ENCODE peak calls at places on chromosomes 12 and 14, in six cellular contexts. Z, L, I, O, Y and V are unnamed samples.

GRCh38 chr12:75981247-75981646 is 50.3 kb downstream of the PHLDA1 start:
- DNase-seq in Z (no peak), L (no peak), I (no peak), O (no peak), Y (no peak), V (no peak)

GRCh38 chr14:60095781-60096450 is 4.2 kb downstream of the PCNX4 start:
- DNase-seq in Z (no peak), L (no peak), I (no peak), O (peak), Y (no peak), V (no peak)

GRCh38 chr12:2999265-2999841 is 40.2 kb downstream of the TEAD4 start:
- DNase-seq in Z (no peak), L (peak), I (no peak), O (no peak), Y (peak), V (no peak)

GRCh38 chr12:24803406-24804245 is 145.3 kb downstream of the BCAT1 start:
- DNase-seq in Z (no peak), L (no peak), I (no peak), O (no peak), Y (no peak), V (no peak)

GRCh38 chr14:100239200-100239839 is 376 bp downstream of the YY1 start:
- DNase-seq in Z (peak), L (peak), I (no peak), O (no peak), Y (no peak), V (no peak)

GRCh38 chr14:22386924-22387775 is 201.9 kb downstream of the DAD1 start:
- DNase-seq in Z (peak), L (peak), I (peak), O (peak), Y (peak), V (peak)

GRCh38 chr14:27730204-27730603 is 1036.4 kb upstream of the FOXG1 start:
- DNase-seq in Z (no peak), L (no peak), I (no peak), O (no peak), Y (no peak), V (no peak)

GRCh38 chr14:68089146-68089715 is 269.7 kb downstream of the RAD51B start:
- DNase-seq in Z (no peak), L (no peak), I (peak), O (no peak), Y (no peak), V (no peak)

GRCh38 chr12:20476551-20476950 is 108.2 kb downstream of the PDE3A start:
- DNase-seq in Z (no peak), L (no peak), I (no peak), O (no peak), Y (no peak), V (no peak)

GRCh38 chr12:52455818-52456217 is 3.9 kb upstream of the KRT6B start:
- DNase-seq in Z (no peak), L (no peak), I (no peak), O (no peak), Y (no peak), V (no peak)

GRCh38 chr14:52926994-52927393 is 23.9 kb downstream of the FERMT2 start:
- DNase-seq in Z (no peak), L (no peak), I (no peak), O (no peak), Y (no peak), V (no peak)

GRCh38 chr14:82855912-82856381 is 1322.3 kb upstream of the SEL1L start:
- DNase-seq in Z (no peak), L (no peak), I (no peak), O (peak), Y (no peak), V (no peak)

GRCh38 chr12:59403259-59403932 is 192.4 kb upstream of the SLC16A7 start:
- DNase-seq in Z (peak), L (no peak), I (peak), O (peak), Y (peak), V (peak)

GRCh38 chr14:53808042-53808441 is 148.6 kb downstream of the BMP4 start:
- DNase-seq in Z (no peak), L (no peak), I (no peak), O (no peak), Y (no peak), V (no peak)

GRCh38 chr12:89769483-89769818 is 60.8 kb upstream of the ATP2B1 start:
- DNase-seq in Z (no peak), L (no peak), I (no peak), O (no peak), Y (no peak), V (no peak)
- H3K27ac ChIP-seq in Z (no peak), L (no peak), I (no peak), O (no peak), Y (no peak), V (no peak)

DNA sequence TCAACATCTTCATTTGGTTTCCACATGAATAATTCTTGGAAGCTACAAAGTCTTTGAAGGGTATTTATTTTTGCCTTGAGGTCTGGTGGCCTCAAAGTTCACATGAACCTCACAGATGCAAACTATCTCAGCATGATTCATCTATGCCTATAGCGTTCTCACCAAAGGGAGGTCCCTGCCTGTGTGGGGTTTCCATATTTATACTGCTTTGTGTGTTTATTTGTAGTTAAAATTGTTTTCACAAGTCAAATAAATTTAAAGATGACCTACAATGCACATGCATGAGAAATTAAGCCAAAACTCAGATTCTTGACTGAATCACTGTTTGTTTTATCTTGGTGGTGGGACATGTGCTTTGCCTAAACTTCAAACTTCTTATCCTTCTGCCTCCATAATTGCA is 176.7 kb downstream of the PPM1H start:
- DNase-seq in Z (no peak), L (no peak), I (no peak), O (no peak), Y (no peak), V (no peak)
- H3K27ac ChIP-seq in Z (no peak), L (no peak), I (no peak), O (no peak), Y (no peak), V (no peak)

GRCh38 chr12:65662590-65662989 is 161.7 kb upstream of the HMGA2 start:
- DNase-seq in Z (no peak), L (no peak), I (no peak), O (no peak), Y (no peak), V (no peak)

GRCh38 chr12:65664715-65665250 is 159.5 kb upstream of the HMGA2 start:
- DNase-seq in Z (no peak), L (no peak), I (no peak), O (no peak), Y (no peak), V (no peak)

GRCh38 chr12:65663648-65664047 is 160.6 kb upstream of the HMGA2 start:
- DNase-seq in Z (no peak), L (no peak), I (no peak), O (no peak), Y (no peak), V (no peak)

GRCh38 chr12:65665817-65666216 is 158.5 kb upstream of the HMGA2 start:
- DNase-seq in Z (no peak), L (no peak), I (no peak), O (no peak), Y (no peak), V (no peak)

GRCh38 chr12:65663097-65663496 is 161.2 kb upstream of the HMGA2 start:
- DNase-seq in Z (no peak), L (no peak), I (no peak), O (no peak), Y (no peak), V (no peak)
- H3K27ac ChIP-seq in Z (no peak), L (no peak), I (no peak), O (no peak), Y (no peak), V (no peak)

DNA sequence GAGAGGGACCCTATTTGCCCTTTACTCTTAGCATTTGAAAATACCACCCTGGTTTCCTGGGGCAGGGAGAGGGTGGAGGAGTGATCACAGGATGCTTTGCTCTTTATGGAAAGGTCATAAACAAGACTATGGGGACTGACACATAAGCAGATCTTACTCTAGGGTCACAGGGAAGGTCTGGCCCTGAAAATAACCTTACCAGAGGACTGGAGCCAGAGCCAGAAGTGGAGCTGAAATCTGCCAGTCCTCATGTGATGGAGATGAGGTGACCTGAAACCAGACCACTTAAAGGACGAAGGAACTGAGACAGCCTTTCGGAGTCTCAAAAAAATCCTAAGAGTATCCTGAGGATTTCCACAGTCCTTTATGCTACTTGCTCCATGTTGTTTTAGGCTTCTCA is 12.4 kb downstream of the PFKM start:
- DNase-seq in Z (no peak), L (peak), I (no peak), O (no peak), Y (no peak), V (no peak)
- H3K27ac ChIP-seq in Z (no peak), L (peak), I (no peak), O (no peak), Y (no peak), V (no peak)

GRCh38 chr14:58276208-58276607 is 22.1 kb upstream of the ARID4A start:
- DNase-seq in Z (no peak), L (no peak), I (no peak), O (no peak), Y (no peak), V (no peak)

GRCh38 chr14:58278177-58278576 is 20.2 kb upstream of the ARID4A start:
- DNase-seq in Z (no peak), L (no peak), I (no peak), O (no peak), Y (no peak), V (no peak)

GRCh38 chr14:58270628-58271027 is 26.0 kb downstream of the PSMA3 start:
- DNase-seq in Z (no peak), L (no peak), I (no peak), O (no peak), Y (no peak), V (no peak)

GRCh38 chr14:58272589-58273372 is 25.6 kb upstream of the ARID4A start:
- DNase-seq in Z (no peak), L (no peak), I (no peak), O (peak), Y (no peak), V (no peak)

DNA sequence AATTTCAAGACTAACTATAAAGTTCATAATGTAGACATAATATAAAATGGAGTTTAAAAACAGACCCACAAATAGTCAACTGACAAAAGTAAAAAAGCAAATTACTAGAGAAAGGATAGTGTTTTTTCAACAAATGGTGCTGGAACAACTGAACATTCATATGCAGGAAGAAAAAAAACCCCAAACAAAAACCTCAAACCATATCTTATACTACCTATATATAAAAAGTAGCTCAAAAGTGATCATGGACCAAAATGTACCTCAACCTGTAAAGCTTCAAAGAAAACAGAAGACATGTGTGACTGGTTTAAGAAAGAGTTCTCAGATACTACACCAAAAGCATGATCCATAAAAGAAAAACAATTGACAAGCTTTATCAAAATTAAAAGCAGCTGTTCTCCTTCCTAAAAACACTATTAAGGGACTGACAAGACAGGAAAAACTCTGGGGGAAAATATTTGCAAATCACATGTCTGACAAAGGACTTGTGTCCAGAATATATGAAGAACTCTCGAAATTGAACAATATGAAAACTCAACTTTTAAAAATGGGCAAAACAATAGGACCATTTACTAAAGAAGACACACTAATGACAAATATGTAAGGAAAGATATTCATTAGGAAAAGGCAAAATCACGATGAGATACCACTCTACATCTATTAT is 22.7 kb upstream of the ARID4A start:
- DNase-seq in Z (no peak), L (no peak), I (no peak), O (no peak), Y (no peak), V (no peak)
- H3K27ac ChIP-seq in Z (no peak), L (no peak), I (no peak), O (no peak), Y (no peak), V (no peak)

DNA sequence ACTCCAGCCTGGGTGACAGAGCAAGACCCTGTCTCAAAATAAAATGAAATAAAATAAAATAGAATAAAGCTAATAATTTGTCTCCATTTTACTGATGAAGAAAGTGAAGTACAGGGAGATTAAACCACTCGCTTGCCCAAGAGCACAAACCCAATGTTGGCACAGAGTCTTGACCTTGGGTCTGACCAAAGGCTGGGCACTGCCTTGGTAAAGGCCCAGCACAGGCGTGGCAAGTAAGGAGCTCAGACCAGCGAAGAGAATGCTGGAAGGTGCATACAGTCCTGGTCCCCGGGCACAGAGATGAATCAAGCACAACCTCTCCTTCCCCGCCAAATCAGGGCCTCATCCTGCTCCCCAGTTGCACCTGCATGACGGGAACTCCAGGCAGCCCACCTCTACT is 26.9 kb downstream of the SCARB1 start:
- DNase-seq in Z (peak), L (no peak), I (no peak), O (no peak), Y (no peak), V (no peak)
- H3K27ac ChIP-seq in Z (peak), L (peak), I (peak), O (no peak), Y (no peak), V (no peak)

GRCh38 chr12:93275589-93275988 is 102.1 kb upstream of the NUDT4 start:
- DNase-seq in Z (no peak), L (peak), I (no peak), O (no peak), Y (no peak), V (no peak)
- H3K27ac ChIP-seq in Z (no peak), L (peak), I (no peak), O (no peak), Y (no peak), V (no peak)